ENCODE peak calls at places on chromosomes 3 and 15, in five cellular contexts. D is GM12878, L is K562, E is HepG2, Y is SK-N-SH. K is an unnamed sample.

GRCh38 chr3:197030379-197031314 is 1.0 kb upstream of the MELTF start:
- DNase-seq in D (no peak), L (peak; percentile 36), E (no peak), Y (no peak), K (no peak)

GRCh38 chr3:104190681-104191080 is 1176.0 kb upstream of the ALCAM start:
- DNase-seq in D (no peak), L (no peak), E (no peak), Y (no peak), K (no peak)

GRCh38 chr3:11335056-11335608 is 62.9 kb downstream of the ATG7 start:
- DNase-seq in D (peak; percentile 5), L (peak; percentile 52), E (peak; percentile 48), Y (peak; percentile 58), K (peak; percentile 51)

GRCh38 chr3:6739288-6739687 is 121.6 kb upstream of the GRM7 start:
- DNase-seq in D (no peak), L (no peak), E (no peak), Y (no peak), K (no peak)

GRCh38 chr3:122258757-122259371 is 66.2 kb upstream of the CSTA start:
- DNase-seq in D (peak; percentile 83), L (peak; percentile 8), E (peak; percentile 48), Y (peak; percentile 66), K (peak; percentile 53)

GRCh38 chr15:33737687-33738606 is 230.3 kb upstream of the CHRM5 start:
- DNase-seq in D (no peak), L (peak; percentile 58), E (peak; percentile 25), Y (peak; percentile 71), K (peak; percentile 16)

GRCh38 chr3:180749322-180749721 is 70.0 kb upstream of the CCDC39 start:
- DNase-seq in D (no peak), L (no peak), E (no peak), Y (no peak), K (no peak)

GRCh38 chr15:50128266-50128665 is 9.2 kb upstream of the ATP8B4 start:
- DNase-seq in D (no peak), L (peak; percentile 18), E (no peak), Y (peak; percentile 7), K (no peak)

GRCh38 chr3:187770224-187770623 is 25.0 kb upstream of the BCL6 start:
- DNase-seq in D (peak; percentile 61), L (no peak), E (no peak), Y (no peak), K (no peak)

GRCh38 chr15:65355173-65355982 is 22.4 kb downstream of the IGDCC3 start:
- DNase-seq in D (no peak), L (peak; percentile 50), E (peak; percentile 29), Y (peak; percentile 73), K (no peak)

GRCh38 chr15:28944696-28945300 is 59.0 kb downstream of the APBA2 start:
- DNase-seq in D (no peak), L (no peak), E (no peak), Y (no peak), K (no peak)

DNA sequence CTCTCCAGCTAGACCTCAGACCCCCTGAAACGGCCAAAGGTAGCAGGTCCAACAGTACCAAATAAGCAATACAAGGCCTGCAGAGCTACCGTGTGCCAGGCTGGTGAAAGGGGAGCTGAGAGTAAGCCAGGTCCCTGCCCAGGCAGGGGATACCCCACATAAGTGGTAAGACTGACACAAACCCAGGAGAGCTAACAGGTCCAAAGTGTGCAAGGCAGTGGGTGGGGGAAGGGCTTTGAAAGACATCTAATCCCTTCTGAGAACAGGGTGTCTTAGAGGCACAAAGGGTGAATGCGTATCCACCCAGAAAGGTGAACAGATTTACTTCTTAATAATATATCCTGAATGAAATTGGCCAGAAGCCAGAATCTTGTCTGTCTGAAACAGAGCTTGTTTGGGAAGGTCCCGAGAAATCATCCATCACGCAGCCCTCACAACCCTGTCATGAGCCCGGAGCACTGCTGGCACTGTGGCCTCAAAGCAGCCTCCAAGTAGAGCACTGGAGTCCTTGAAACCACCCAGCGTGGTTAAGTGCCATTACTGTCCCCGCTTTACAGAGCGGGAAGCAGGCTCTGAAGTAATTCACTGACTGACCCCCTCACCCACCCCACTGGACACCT is 1.5 kb downstream of the TKT start:
- DNase-seq in D (no peak), L (peak; percentile 17), E (no peak), Y (no peak), K (no peak)
- TF ChIP-seq REST in D (no peak), L (no peak), E (no peak), Y (no peak), K (no peak)

GRCh38 chr3:47849186-47850061 is 46.5 kb downstream of the DHX30 start:
- DNase-seq in D (no peak), L (peak; percentile 29), E (no peak), Y (peak; percentile 35), K (no peak)
- H3K9ac ChIP-seq in D (no peak overlapping the region), L (no peak overlapping the region), E (no peak overlapping the region), Y (no peak overlapping the region), K (no peak overlapping the region)

GRCh38 chr3:93907132-93907531 is 66.6 kb downstream of the PROS1 start:
- DNase-seq in D (no peak), L (no peak), E (no peak), Y (no peak), K (no peak)

GRCh38 chr3:93910085-93910484 is 63.6 kb downstream of the PROS1 start:
- DNase-seq in D (no peak), L (no peak), E (no peak), Y (no peak), K (no peak)

GRCh38 chr3:93904568-93904967 is 69.1 kb downstream of the PROS1 start:
- DNase-seq in D (no peak), L (no peak), E (no peak), Y (no peak), K (no peak)

DNA sequence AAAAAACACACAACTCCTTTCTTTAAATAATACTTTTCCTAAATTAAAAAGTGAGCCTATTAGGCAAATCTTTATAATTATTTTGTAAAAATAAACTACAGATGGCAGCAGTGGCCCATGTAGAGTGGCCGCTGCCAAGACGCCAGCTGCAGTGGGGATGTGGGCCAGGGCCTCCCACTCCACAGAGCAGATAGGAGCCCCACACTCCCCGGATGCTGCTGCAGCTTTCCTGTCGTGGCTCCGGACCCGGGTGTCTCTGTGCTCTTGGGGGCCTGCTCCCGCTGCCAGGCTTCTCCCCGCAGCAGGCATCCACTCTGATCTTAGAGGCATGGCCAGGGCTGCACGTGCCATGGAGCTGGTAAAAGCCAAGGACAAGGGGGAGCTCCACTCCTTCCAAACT is 67.5 kb downstream of the PROS1 start:
- DNase-seq in D (no peak), L (peak; percentile 3), E (no peak), Y (peak; percentile 14), K (no peak)
- TF ChIP-seq REST in D (no peak), L (no peak), E (no peak), Y (no peak), K (no peak)

GRCh38 chr15:75653347-75653913 is 5.7 kb downstream of the SNX33 start:
- DNase-seq in D (no peak), L (no peak), E (no peak), Y (no peak), K (no peak)

GRCh38 chr15:75654201-75654907 is 6.6 kb downstream of the SNX33 start:
- DNase-seq in D (no peak), L (no peak), E (no peak), Y (no peak), K (no peak)

GRCh38 chr15:75649848-75650247 is 2.1 kb downstream of the SNX33 start:
- DNase-seq in D (no peak), L (no peak), E (no peak), Y (no peak), K (no peak)

GRCh38 chr15:75650908-75651809 is 3.4 kb downstream of the SNX33 start:
- DNase-seq in D (no peak), L (peak; percentile 79), E (peak; percentile 76), Y (no peak), K (no peak)

DNA sequence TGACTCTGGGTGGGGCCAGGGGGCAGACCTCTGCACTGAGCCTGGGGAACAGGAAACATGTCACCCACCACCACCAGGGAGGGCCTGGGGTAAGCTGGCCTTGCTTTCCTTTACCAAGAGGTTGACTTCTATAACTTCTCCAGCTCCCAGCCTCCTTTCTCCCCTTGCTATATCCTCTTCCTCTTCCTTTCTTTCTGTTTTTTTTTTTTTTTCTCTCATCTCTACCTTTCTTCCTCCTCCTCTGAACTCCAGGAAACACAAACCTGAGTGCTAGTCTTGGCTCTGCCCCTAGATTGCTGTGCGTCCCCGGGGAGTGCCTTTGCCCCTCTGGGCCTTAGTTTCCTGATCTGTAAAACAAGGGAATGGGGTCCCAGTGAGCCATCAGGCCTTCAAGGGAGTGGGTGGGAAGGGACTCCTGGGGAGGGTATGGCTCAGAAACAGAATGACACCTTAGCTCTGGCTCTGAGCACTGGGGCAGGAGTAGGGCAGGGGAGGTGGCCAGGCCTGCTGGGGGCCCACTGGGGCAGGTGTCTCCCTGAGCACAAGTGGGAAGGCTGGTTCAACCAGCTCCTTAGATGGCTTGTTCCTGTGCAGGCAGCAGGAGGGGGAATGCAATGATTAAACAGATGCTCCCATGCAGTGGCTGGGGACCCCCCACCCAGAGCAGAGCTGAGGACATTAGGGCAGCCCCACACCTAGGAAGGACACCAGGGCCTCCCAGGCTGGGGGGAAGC is 4.3 kb downstream of the SNX33 start:
- DNase-seq in D (no peak), L (no peak), E (no peak), Y (no peak), K (no peak)
- H3K9ac ChIP-seq in D (no peak overlapping the region), L (peak overlapping the region; percentile 60), E (peak overlapping the region; percentile 89), Y (peak overlapping the region; percentile 39), K (peak overlapping the region; percentile 40)

DNA sequence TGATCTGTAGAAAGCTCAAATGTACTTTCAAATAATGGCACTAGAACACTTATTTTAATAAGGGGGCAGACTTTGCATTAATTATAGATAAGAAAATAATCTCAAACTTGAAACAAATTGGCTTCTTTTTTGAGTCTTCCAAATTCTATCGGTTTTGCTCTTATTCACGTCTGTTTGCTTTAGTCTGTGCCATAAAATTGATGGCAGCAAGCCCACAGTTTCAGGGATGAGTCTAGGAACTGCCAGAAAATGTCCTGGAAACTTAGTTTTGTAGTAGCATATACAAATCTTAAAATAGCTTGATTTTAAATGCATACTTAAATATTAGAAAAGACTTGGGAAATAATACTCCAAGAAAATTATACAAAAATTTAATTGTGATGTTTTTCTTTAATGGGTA is 39.7 kb downstream of the BCHE start:
- DNase-seq in D (no peak), L (no peak), E (no peak), Y (no peak), K (no peak)
- TF ChIP-seq REST in D (no peak), L (no peak), E (no peak), Y (no peak), K (no peak)

DNA sequence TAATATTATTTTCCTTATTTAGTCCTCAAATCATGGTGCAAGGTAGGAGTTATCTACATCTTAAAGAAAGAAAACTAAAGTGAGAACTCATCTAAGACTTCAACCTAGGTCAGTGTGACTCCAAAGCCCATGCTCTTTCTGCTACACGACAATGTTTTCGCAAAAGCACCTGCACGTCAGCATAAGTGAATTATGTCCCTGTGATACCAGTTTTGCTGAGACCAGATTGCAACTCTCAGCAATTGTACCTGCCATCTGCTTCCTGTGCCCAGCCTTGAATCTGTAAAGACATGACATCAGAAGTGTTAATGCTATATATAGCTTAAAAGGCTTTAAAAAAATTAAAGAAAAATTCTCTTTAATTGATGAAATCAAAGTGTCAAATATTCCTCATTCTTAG is 43.4 kb downstream of the RETNLB start:
- DNase-seq in D (no peak), L (no peak), E (no peak), Y (no peak), K (no peak)
- H3K9ac ChIP-seq in D (no peak overlapping the region), L (no peak overlapping the region), E (no peak overlapping the region), Y (no peak overlapping the region), K (no peak overlapping the region)

K was measured in HCT116.